ENCODE peak calls at places on chromosomes 3 and 15, in nine cellular contexts. One of them, this sample, is unnamed.

GRCh38 chr15:33360876-33361275 is 50.1 kb downstream of the RYR3 start:
- DNase-seq in mesothelial cell of epicardium: no peak
- DNase-seq in ELR: no peak
- DNase-seq in A673: no peak
- DNase-seq in endothelial cell: no peak
- DNase-seq in sigmoid colon: no peak
- DNase-seq in osteoblast: no peak
- DNase-seq in MM.1S: no peak
- DNase-seq in activated naive CD8-positive, alpha-beta T cell treated with anti-CD3 and anti-CD28 coated beads for 36 hours: no peak
- DNase-seq in this sample: no peak

GRCh38 chr3:195078891-195079440 is 192.0 kb downstream of the XXYLT1 start:
- DNase-seq in mesothelial cell of epicardium: no peak
- DNase-seq in ELR: no peak
- DNase-seq in A673: no peak
- DNase-seq in endothelial cell: no peak
- DNase-seq in sigmoid colon: no peak
- DNase-seq in osteoblast: no peak
- DNase-seq in MM.1S: no peak
- DNase-seq in activated naive CD8-positive, alpha-beta T cell treated with anti-CD3 and anti-CD28 coated beads for 36 hours: no peak
- DNase-seq in this sample: no peak

GRCh38 chr3:119613201-119613600 is 15.5 kb downstream of the PLA1A start:
- DNase-seq in mesothelial cell of epicardium: no peak
- DNase-seq in ELR: no peak
- DNase-seq in A673: no peak
- DNase-seq in endothelial cell: no peak
- DNase-seq in sigmoid colon: no peak
- DNase-seq in osteoblast: peak; percentile 32
- DNase-seq in MM.1S: no peak
- DNase-seq in activated naive CD8-positive, alpha-beta T cell treated with anti-CD3 and anti-CD28 coated beads for 36 hours: no peak
- DNase-seq in this sample: no peak

GRCh38 chr15:101220060-101220459 is 31.8 kb downstream of the CHSY1 start:
- DNase-seq in mesothelial cell of epicardium: no peak
- DNase-seq in ELR: no peak
- DNase-seq in A673: no peak
- DNase-seq in endothelial cell: no peak
- DNase-seq in sigmoid colon: no peak
- DNase-seq in osteoblast: no peak
- DNase-seq in MM.1S: no peak
- DNase-seq in activated naive CD8-positive, alpha-beta T cell treated with anti-CD3 and anti-CD28 coated beads for 36 hours: no peak
- DNase-seq in this sample: no peak

GRCh38 chr3:106117490-106117858 is 248.7 kb upstream of the CBLB start:
- DNase-seq in mesothelial cell of epicardium: no peak
- DNase-seq in ELR: no peak
- DNase-seq in A673: no peak
- DNase-seq in endothelial cell: no peak
- DNase-seq in sigmoid colon: no peak
- DNase-seq in osteoblast: no peak
- DNase-seq in MM.1S: no peak
- DNase-seq in activated naive CD8-positive, alpha-beta T cell treated with anti-CD3 and anti-CD28 coated beads for 36 hours: no peak
- DNase-seq in this sample: no peak

GRCh38 chr3:132164469-132165092 is 129.8 kb upstream of the CPNE4 start:
- DNase-seq in mesothelial cell of epicardium: no peak
- DNase-seq in ELR: peak; percentile 8
- DNase-seq in A673: no peak
- DNase-seq in endothelial cell: no peak
- DNase-seq in sigmoid colon: no peak
- DNase-seq in osteoblast: no peak
- DNase-seq in MM.1S: no peak
- DNase-seq in activated naive CD8-positive, alpha-beta T cell treated with anti-CD3 and anti-CD28 coated beads for 36 hours: no peak
- DNase-seq in this sample: no peak

GRCh38 chr3:156818890-156819289 is 7.3 kb upstream of the LEKR1 start:
- DNase-seq in mesothelial cell of epicardium: no peak
- DNase-seq in ELR: peak; percentile 96
- DNase-seq in A673: peak; percentile 74
- DNase-seq in endothelial cell: no peak
- DNase-seq in sigmoid colon: no peak
- DNase-seq in osteoblast: peak; percentile 93
- DNase-seq in MM.1S: no peak
- DNase-seq in activated naive CD8-positive, alpha-beta T cell treated with anti-CD3 and anti-CD28 coated beads for 36 hours: no peak
- DNase-seq in this sample: no peak

GRCh38 chr3:5186089-5186853 is 1.2 kb upstream of the EDEM1 start:
- DNase-seq in mesothelial cell of epicardium: no peak
- DNase-seq in ELR: no peak
- DNase-seq in A673: no peak
- DNase-seq in endothelial cell: no peak
- DNase-seq in sigmoid colon: no peak
- DNase-seq in osteoblast: no peak
- DNase-seq in MM.1S: peak; percentile 45
- DNase-seq in activated naive CD8-positive, alpha-beta T cell treated with anti-CD3 and anti-CD28 coated beads for 36 hours: no peak
- DNase-seq in this sample: no peak

GRCh38 chr3:7953449-7954015 is 548.1 kb upstream of the LMCD1 start:
- DNase-seq in mesothelial cell of epicardium: no peak
- DNase-seq in ELR: no peak
- DNase-seq in A673: no peak
- DNase-seq in endothelial cell: no peak
- DNase-seq in sigmoid colon: no peak
- DNase-seq in osteoblast: no peak
- DNase-seq in MM.1S: no peak
- DNase-seq in activated naive CD8-positive, alpha-beta T cell treated with anti-CD3 and anti-CD28 coated beads for 36 hours: no peak
- DNase-seq in this sample: no peak

GRCh38 chr3:121604759-121605158 is 11.6 kb downstream of the FBXO40 start:
- DNase-seq in mesothelial cell of epicardium: no peak
- DNase-seq in ELR: no peak
- DNase-seq in A673: no peak
- DNase-seq in endothelial cell: no peak
- DNase-seq in sigmoid colon: no peak
- DNase-seq in osteoblast: no peak
- DNase-seq in MM.1S: no peak
- DNase-seq in activated naive CD8-positive, alpha-beta T cell treated with anti-CD3 and anti-CD28 coated beads for 36 hours: no peak
- DNase-seq in this sample: no peak

GRCh38 chr15:67883228-67883773 is 43.5 kb upstream of the RNU6-1 start:
- DNase-seq in mesothelial cell of epicardium: no peak
- DNase-seq in ELR: no peak
- DNase-seq in A673: no peak
- DNase-seq in endothelial cell: no peak
- DNase-seq in sigmoid colon: no peak
- DNase-seq in osteoblast: no peak
- DNase-seq in MM.1S: no peak
- DNase-seq in activated naive CD8-positive, alpha-beta T cell treated with anti-CD3 and anti-CD28 coated beads for 36 hours: no peak
- DNase-seq in this sample: no peak

GRCh38 chr3:18098960-18099587 is 326.1 kb downstream of the SATB1 start:
- DNase-seq in mesothelial cell of epicardium: no peak
- DNase-seq in ELR: peak; percentile 99
- DNase-seq in A673: peak; percentile 12
- DNase-seq in endothelial cell: no peak
- DNase-seq in sigmoid colon: no peak
- DNase-seq in osteoblast: peak; percentile 55
- DNase-seq in MM.1S: no peak
- DNase-seq in activated naive CD8-positive, alpha-beta T cell treated with anti-CD3 and anti-CD28 coated beads for 36 hours: peak; percentile 70
- DNase-seq in this sample: no peak

GRCh38 chr3:138396752-138397410 is 37.5 kb upstream of the ESYT3 start:
- DNase-seq in mesothelial cell of epicardium: no peak
- DNase-seq in ELR: no peak
- DNase-seq in A673: no peak
- DNase-seq in endothelial cell: no peak
- DNase-seq in sigmoid colon: no peak
- DNase-seq in osteoblast: no peak
- DNase-seq in MM.1S: no peak
- DNase-seq in activated naive CD8-positive, alpha-beta T cell treated with anti-CD3 and anti-CD28 coated beads for 36 hours: no peak
- DNase-seq in this sample: no peak

GRCh38 chr3:133663569-133664313 is 2.0 kb upstream of the TOPBP1 start:
- DNase-seq in mesothelial cell of epicardium: no peak
- DNase-seq in ELR: peak; percentile 81
- DNase-seq in A673: peak; percentile 82
- DNase-seq in endothelial cell: peak; percentile 40
- DNase-seq in sigmoid colon: no peak
- DNase-seq in osteoblast: peak; percentile 91
- DNase-seq in MM.1S: peak; percentile 75
- DNase-seq in activated naive CD8-positive, alpha-beta T cell treated with anti-CD3 and anti-CD28 coated beads for 36 hours: peak; percentile 13
- DNase-seq in this sample: no peak

GRCh38 chr3:71521940-71522876 is 61.3 kb downstream of the FOXP1 start:
- DNase-seq in mesothelial cell of epicardium: no peak
- DNase-seq in ELR: no peak
- DNase-seq in A673: peak; percentile 15
- DNase-seq in endothelial cell: no peak
- DNase-seq in sigmoid colon: no peak
- DNase-seq in osteoblast: no peak
- DNase-seq in MM.1S: no peak
- DNase-seq in activated naive CD8-positive, alpha-beta T cell treated with anti-CD3 and anti-CD28 coated beads for 36 hours: no peak
- DNase-seq in this sample: no peak

GRCh38 chr15:42409011-42409410 is 49.7 kb downstream of the CAPN3 start:
- DNase-seq in mesothelial cell of epicardium: no peak
- DNase-seq in ELR: no peak
- DNase-seq in A673: no peak
- DNase-seq in endothelial cell: no peak
- DNase-seq in sigmoid colon: no peak
- DNase-seq in osteoblast: no peak
- DNase-seq in MM.1S: no peak
- DNase-seq in activated naive CD8-positive, alpha-beta T cell treated with anti-CD3 and anti-CD28 coated beads for 36 hours: no peak
- DNase-seq in this sample: no peak

GRCh38 chr3:96813820-96814580 is 394 bp upstream of the EPHA6 start:
- DNase-seq in mesothelial cell of epicardium: peak; percentile 71
- DNase-seq in ELR: peak; percentile 0
- DNase-seq in A673: peak; percentile 33
- DNase-seq in endothelial cell: peak; percentile 73
- DNase-seq in sigmoid colon: peak; percentile 84
- DNase-seq in osteoblast: peak; percentile 92
- DNase-seq in MM.1S: peak; percentile 25
- DNase-seq in activated naive CD8-positive, alpha-beta T cell treated with anti-CD3 and anti-CD28 coated beads for 36 hours: peak; percentile 8
- DNase-seq in this sample: no peak

GRCh38 chr3:50516048-50516871 is 12.8 kb upstream of the CACNA2D2 start:
- DNase-seq in mesothelial cell of epicardium: peak; percentile 84
- DNase-seq in ELR: no peak
- DNase-seq in A673: peak; percentile 18
- DNase-seq in endothelial cell: peak; percentile 35
- DNase-seq in sigmoid colon: no peak
- DNase-seq in osteoblast: no peak
- DNase-seq in MM.1S: no peak
- DNase-seq in activated naive CD8-positive, alpha-beta T cell treated with anti-CD3 and anti-CD28 coated beads for 36 hours: no peak
- DNase-seq in this sample: no peak

GRCh38 chr15:70093481-70094309 is 4.0 kb downstream of the TLE3 start:
- DNase-seq in mesothelial cell of epicardium: no peak
- DNase-seq in ELR: no peak
- DNase-seq in A673: no peak
- DNase-seq in endothelial cell: no peak
- DNase-seq in sigmoid colon: no peak
- DNase-seq in osteoblast: peak; percentile 84
- DNase-seq in MM.1S: no peak
- DNase-seq in activated naive CD8-positive, alpha-beta T cell treated with anti-CD3 and anti-CD28 coated beads for 36 hours: no peak
- DNase-seq in this sample: no peak

GRCh38 chr3:139388961-139389551 is 391 bp downstream of the COPB2 start:
- DNase-seq in mesothelial cell of epicardium: no peak
- DNase-seq in ELR: peak; percentile 9
- DNase-seq in A673: peak; percentile 46
- DNase-seq in endothelial cell: no peak
- DNase-seq in sigmoid colon: no peak
- DNase-seq in osteoblast: no peak
- DNase-seq in MM.1S: peak; percentile 7
- DNase-seq in activated naive CD8-positive, alpha-beta T cell treated with anti-CD3 and anti-CD28 coated beads for 36 hours: no peak
- DNase-seq in this sample: peak; percentile 2

GRCh38 chr3:126126811-126127431 is 43.0 kb upstream of the SLC41A3 start:
- DNase-seq in mesothelial cell of epicardium: peak; percentile 32
- DNase-seq in ELR: no peak
- DNase-seq in A673: no peak
- DNase-seq in endothelial cell: no peak
- DNase-seq in sigmoid colon: peak; percentile 50
- DNase-seq in osteoblast: no peak
- DNase-seq in MM.1S: no peak
- DNase-seq in activated naive CD8-positive, alpha-beta T cell treated with anti-CD3 and anti-CD28 coated beads for 36 hours: no peak
- DNase-seq in this sample: no peak

GRCh38 chr15:51629612-51630011 is 7.0 kb upstream of the DMXL2 start:
- DNase-seq in mesothelial cell of epicardium: no peak
- DNase-seq in ELR: no peak
- DNase-seq in A673: no peak
- DNase-seq in endothelial cell: no peak
- DNase-seq in sigmoid colon: no peak
- DNase-seq in osteoblast: no peak
- DNase-seq in MM.1S: no peak
- DNase-seq in activated naive CD8-positive, alpha-beta T cell treated with anti-CD3 and anti-CD28 coated beads for 36 hours: no peak
- DNase-seq in this sample: no peak

GRCh38 chr15:22961661-22962221 is 18.4 kb downstream of the CYFIP1 start:
- DNase-seq in mesothelial cell of epicardium: no peak
- DNase-seq in ELR: peak; percentile 7
- DNase-seq in A673: no peak
- DNase-seq in endothelial cell: no peak
- DNase-seq in sigmoid colon: peak; percentile 48
- DNase-seq in osteoblast: peak; percentile 48
- DNase-seq in MM.1S: no peak
- DNase-seq in activated naive CD8-positive, alpha-beta T cell treated with anti-CD3 and anti-CD28 coated beads for 36 hours: no peak
- DNase-seq in this sample: no peak

GRCh38 chr3:159964166-159964973 is 24.3 kb upstream of the IL12A start:
- DNase-seq in mesothelial cell of epicardium: no peak
- DNase-seq in ELR: peak; percentile 95
- DNase-seq in A673: no peak
- DNase-seq in endothelial cell: no peak
- DNase-seq in sigmoid colon: no peak
- DNase-seq in osteoblast: peak; percentile 81
- DNase-seq in MM.1S: no peak
- DNase-seq in activated naive CD8-positive, alpha-beta T cell treated with anti-CD3 and anti-CD28 coated beads for 36 hours: no peak
- DNase-seq in this sample: no peak

GRCh38 chr3:165459924-165460540 is 263.8 kb upstream of the SLITRK3 start:
- DNase-seq in mesothelial cell of epicardium: no peak
- DNase-seq in ELR: peak; percentile 39
- DNase-seq in A673: no peak
- DNase-seq in endothelial cell: no peak
- DNase-seq in sigmoid colon: no peak
- DNase-seq in osteoblast: no peak
- DNase-seq in MM.1S: no peak
- DNase-seq in activated naive CD8-positive, alpha-beta T cell treated with anti-CD3 and anti-CD28 coated beads for 36 hours: no peak
- DNase-seq in this sample: no peak

GRCh38 chr3:136464502-136464901 is 214.4 kb downstream of the PCCB start:
- DNase-seq in mesothelial cell of epicardium: no peak
- DNase-seq in ELR: peak; percentile 95
- DNase-seq in A673: no peak
- DNase-seq in endothelial cell: no peak
- DNase-seq in sigmoid colon: no peak
- DNase-seq in osteoblast: no peak
- DNase-seq in MM.1S: no peak
- DNase-seq in activated naive CD8-positive, alpha-beta T cell treated with anti-CD3 and anti-CD28 coated beads for 36 hours: no peak
- DNase-seq in this sample: no peak

GRCh38 chr3:113736548-113737089 is 9.4 kb downstream of the NAA50 start:
- DNase-seq in mesothelial cell of epicardium: no peak
- DNase-seq in ELR: peak; percentile 80
- DNase-seq in A673: peak; percentile 79
- DNase-seq in endothelial cell: peak; percentile 15
- DNase-seq in sigmoid colon: no peak
- DNase-seq in osteoblast: peak; percentile 65
- DNase-seq in MM.1S: peak; percentile 82
- DNase-seq in activated naive CD8-positive, alpha-beta T cell treated with anti-CD3 and anti-CD28 coated beads for 36 hours: no peak
- DNase-seq in this sample: no peak

GRCh38 chr15:57460208-57460816 is 84.0 kb downstream of the CGNL1 start:
- DNase-seq in mesothelial cell of epicardium: no peak
- DNase-seq in ELR: no peak
- DNase-seq in A673: peak; percentile 9
- DNase-seq in endothelial cell: no peak
- DNase-seq in sigmoid colon: no peak
- DNase-seq in osteoblast: no peak
- DNase-seq in MM.1S: no peak
- DNase-seq in activated naive CD8-positive, alpha-beta T cell treated with anti-CD3 and anti-CD28 coated beads for 36 hours: no peak
- DNase-seq in this sample: no peak

GRCh38 chr3:45185461-45185860 is 39.3 kb upstream of the CDCP1 start:
- DNase-seq in mesothelial cell of epicardium: no peak
- DNase-seq in ELR: no peak
- DNase-seq in A673: no peak
- DNase-seq in endothelial cell: no peak
- DNase-seq in sigmoid colon: no peak
- DNase-seq in osteoblast: no peak
- DNase-seq in MM.1S: no peak
- DNase-seq in activated naive CD8-positive, alpha-beta T cell treated with anti-CD3 and anti-CD28 coated beads for 36 hours: no peak
- DNase-seq in this sample: no peak

GRCh38 chr3:39141211-39141995 is 12.0 kb downstream of the CSRNP1 start:
- DNase-seq in mesothelial cell of epicardium: peak; percentile 73
- DNase-seq in ELR: peak; percentile 32
- DNase-seq in A673: no peak
- DNase-seq in endothelial cell: no peak
- DNase-seq in sigmoid colon: peak; percentile 72
- DNase-seq in osteoblast: no peak
- DNase-seq in MM.1S: no peak
- DNase-seq in activated naive CD8-positive, alpha-beta T cell treated with anti-CD3 and anti-CD28 coated beads for 36 hours: no peak
- DNase-seq in this sample: no peak

GRCh38 chr3:126873416-126873815 is 109.5 kb upstream of the PLXNA1 start:
- DNase-seq in mesothelial cell of epicardium: no peak
- DNase-seq in ELR: no peak
- DNase-seq in A673: no peak
- DNase-seq in endothelial cell: no peak
- DNase-seq in sigmoid colon: no peak
- DNase-seq in osteoblast: no peak
- DNase-seq in MM.1S: no peak
- DNase-seq in activated naive CD8-positive, alpha-beta T cell treated with anti-CD3 and anti-CD28 coated beads for 36 hours: no peak
- DNase-seq in this sample: no peak